ENCODE peak calls at places on chromosome 19, in four cellular contexts. One of them, this sample, is unnamed.

GRCh38 chr19:34188388-34188787 is 16.1 kb downstream of the LSM14A start:
- DNase-seq in Peyer's patch: no peak
- DNase-seq in stomach: no peak
- DNase-seq in heart left ventricle: no peak
- DNase-seq in this sample: no peak

GRCh38 chr19:10604460-10604980 is 17.4 kb upstream of the AP1M2 start:
- DNase-seq in stomach: peak; percentile 35
- DNase-seq in Peyer's patch: no peak
- DNase-seq in heart left ventricle: peak; percentile 37
- DNase-seq in this sample: no peak

GRCh38 chr19:42152285-42152684 is 20.0 kb upstream of the POU2F2 start:
- DNase-seq in stomach: no peak
- DNase-seq in heart left ventricle: no peak
- DNase-seq in Peyer's patch: no peak
- DNase-seq in this sample: no peak

GRCh38 chr19:7427944-7428343 is 60.9 kb downstream of the PEX11G start:
- DNase-seq in heart left ventricle: no peak
- DNase-seq in stomach: no peak
- DNase-seq in Peyer's patch: no peak
- DNase-seq in this sample: no peak

GRCh38 chr19:17337675-17338439 is 504 bp downstream of the GTPBP3 start:
- DNase-seq in stomach: no peak
- DNase-seq in heart left ventricle: no peak
- DNase-seq in Peyer's patch: no peak
- DNase-seq in this sample: no peak

GRCh38 chr19:12745166-12745897 is 6.3 kb upstream of the BEST2 start:
- DNase-seq in Peyer's patch: no peak
- DNase-seq in stomach: no peak
- DNase-seq in heart left ventricle: no peak
- DNase-seq in this sample: no peak

GRCh38 chr19:13160557-13160956 is 10.3 kb downstream of the IER2 start:
- DNase-seq in stomach: no peak
- DNase-seq in Peyer's patch: no peak
- DNase-seq in heart left ventricle: no peak
- DNase-seq in this sample: no peak

GRCh38 chr19:49147923-49148682 is 7.1 kb downstream of the HRC start:
- DNase-seq in stomach: no peak
- DNase-seq in heart left ventricle: peak; percentile 70
- DNase-seq in Peyer's patch: no peak
- DNase-seq in this sample: no peak

GRCh38 chr19:13154911-13155471 is 4.8 kb downstream of the IER2 start:
- DNase-seq in stomach: peak; percentile 92
- DNase-seq in heart left ventricle: peak; percentile 55
- DNase-seq in Peyer's patch: peak; percentile 89
- DNase-seq in this sample: peak; percentile 74

GRCh38 chr19:58569943-58570670 is 3.0 kb downstream of the MZF1 start:
- DNase-seq in Peyer's patch: peak; percentile 39
- DNase-seq in stomach: no peak
- DNase-seq in heart left ventricle: peak; percentile 15
- DNase-seq in this sample: peak; percentile 40

GRCh38 chr19:42323852-42324654 is 1.4 kb upstream of the MEGF8 start:
- DNase-seq in heart left ventricle: no peak
- DNase-seq in stomach: no peak
- DNase-seq in Peyer's patch: no peak
- DNase-seq in this sample: no peak

GRCh38 chr19:55525289-55526101 is 11.4 kb downstream of the SBK2 start:
- DNase-seq in stomach: no peak
- DNase-seq in Peyer's patch: no peak
- DNase-seq in heart left ventricle: no peak
- DNase-seq in this sample: no peak

GRCh38 chr19:41479757-41480191 is 36.8 kb downstream of the ERICH4 start:
- DNase-seq in heart left ventricle: peak; percentile 60
- DNase-seq in Peyer's patch: no peak
- DNase-seq in stomach: no peak
- DNase-seq in this sample: peak; percentile 58

GRCh38 chr19:12784394-12784870 is 6.9 kb upstream of the JUNB start:
- DNase-seq in Peyer's patch: peak; percentile 52
- DNase-seq in heart left ventricle: no peak
- DNase-seq in stomach: no peak
- DNase-seq in this sample: no peak

GRCh38 chr19:46650445-46650844 is 10.5 kb downstream of the DACT3 start:
- DNase-seq in heart left ventricle: no peak
- DNase-seq in stomach: no peak
- DNase-seq in Peyer's patch: no peak
- DNase-seq in this sample: no peak
- H3K27me3 ChIP-seq in heart left ventricle: no peaks in the 10 kb centered on the region
- H3K27me3 ChIP-seq in stomach: peaks cover 33% of the 10 kb centered on the region
- H3K27me3 ChIP-seq in Peyer's patch: peaks cover 5% of the 10 kb centered on the region
- H3K27me3 ChIP-seq in this sample: no peaks in the 10 kb centered on the region

GRCh38 chr19:6060600-6061391 is 49.5 kb downstream of the RFX2 start:
- DNase-seq in heart left ventricle: peak; percentile 6
- DNase-seq in stomach: no peak
- DNase-seq in Peyer's patch: no peak
- DNase-seq in this sample: no peak
- H3K27ac ChIP-seq in heart left ventricle: peak overlapping the region; percentile 76
- H3K27ac ChIP-seq in stomach: peak overlapping the region; percentile 89
- H3K27ac ChIP-seq in Peyer's patch: peak overlapping the region; percentile 69
- H3K27ac ChIP-seq in this sample: no peak overlapping the region

GRCh38 chr19:16197622-16198362 is at the start of gene AP1M1:
- DNase-seq in heart left ventricle: peak; percentile 98
- DNase-seq in Peyer's patch: peak; percentile 98
- DNase-seq in stomach: peak; percentile 98
- DNase-seq in this sample: peak; percentile 97
- TF ChIP-seq POLR2A in heart left ventricle: no peak
- TF ChIP-seq POLR2A in Peyer's patch: peak; percentile 24
- TF ChIP-seq POLR2A in stomach: no peak
- TF ChIP-seq POLR2A in this sample: peak; percentile 71

GRCh38 chr19:589693-590395 is at the start of gene HCN2:
- DNase-seq in stomach: no peak
- DNase-seq in heart left ventricle: no peak
- DNase-seq in Peyer's patch: no peak
- DNase-seq in this sample: no peak

GRCh38 chr19:592101-592500 is 2.4 kb downstream of the HCN2 start:
- DNase-seq in Peyer's patch: no peak
- DNase-seq in stomach: no peak
- DNase-seq in heart left ventricle: no peak
- DNase-seq in this sample: peak; percentile 38

GRCh38 chr19:590750-591098 is 1.0 kb downstream of the HCN2 start:
- DNase-seq in stomach: no peak
- DNase-seq in Peyer's patch: no peak
- DNase-seq in heart left ventricle: no peak
- DNase-seq in this sample: no peak

GRCh38 chr19:590396-590745 is 690 bp downstream of the HCN2 start:
- DNase-seq in stomach: no peak
- DNase-seq in heart left ventricle: no peak
- DNase-seq in Peyer's patch: no peak
- DNase-seq in this sample: no peak

DNA sequence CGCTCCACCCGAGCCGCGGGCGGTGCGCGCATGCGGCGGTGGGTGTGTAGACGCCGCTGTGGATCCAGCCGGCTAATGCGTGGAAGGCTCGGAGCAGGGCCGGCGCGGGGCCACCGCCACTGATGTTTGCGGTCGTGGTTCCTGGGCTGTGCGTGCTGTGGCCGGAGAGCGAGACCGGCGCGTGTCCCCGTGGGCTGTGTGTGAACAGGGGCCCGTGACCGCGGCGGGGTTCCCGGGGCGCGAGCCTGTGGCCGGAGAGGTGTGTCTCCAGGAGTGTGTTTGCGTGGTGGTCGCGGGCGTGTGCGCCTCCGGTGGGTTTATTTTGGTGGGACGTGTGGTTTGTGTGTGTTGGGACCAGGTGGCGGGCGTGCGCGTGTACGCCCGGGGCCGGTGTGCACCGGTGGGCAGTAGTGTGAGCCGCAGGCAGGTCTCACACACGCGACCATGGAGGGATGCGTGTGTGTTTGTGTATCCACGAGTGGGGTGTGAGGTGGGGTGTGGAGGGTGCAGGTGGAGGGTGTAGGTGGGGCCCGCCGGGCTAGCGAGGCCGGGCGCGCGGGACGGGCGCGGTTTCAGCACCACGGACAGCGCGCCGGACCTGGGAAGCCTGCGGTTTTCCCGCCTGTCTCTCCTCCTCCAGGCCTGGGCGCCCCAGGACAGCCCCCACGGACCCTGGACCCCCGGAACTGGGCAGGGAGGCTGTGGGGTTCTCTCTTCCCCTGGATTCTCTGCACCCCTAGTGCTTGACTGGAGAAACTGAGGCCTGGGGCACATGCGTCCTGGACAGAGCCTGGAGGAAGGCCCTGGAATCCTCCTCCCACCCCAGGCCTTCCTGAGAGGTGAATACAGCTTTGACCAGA is 1.6 kb downstream of the HCN2 start:
- DNase-seq in stomach: no peak
- DNase-seq in heart left ventricle: no peak
- DNase-seq in Peyer's patch: no peak
- DNase-seq in this sample: no peak
- H3K27me3 ChIP-seq in stomach: peaks cover 49% of the 10 kb centered on the region
- H3K27me3 ChIP-seq in heart left ventricle: peaks cover 35% of the 10 kb centered on the region
- H3K27me3 ChIP-seq in Peyer's patch: peaks cover 36% of the 10 kb centered on the region
- H3K27me3 ChIP-seq in this sample: no peaks in the 10 kb centered on the region

GRCh38 chr19:47264629-47265028 is 8.3 kb downstream of the CCDC9 start:
- DNase-seq in heart left ventricle: no peak
- DNase-seq in stomach: no peak
- DNase-seq in Peyer's patch: no peak
- DNase-seq in this sample: no peak
- H3K27ac ChIP-seq in heart left ventricle: no peak overlapping the region
- H3K27ac ChIP-seq in stomach: no peak overlapping the region
- H3K27ac ChIP-seq in Peyer's patch: no peak overlapping the region
- H3K27ac ChIP-seq in this sample: no peak overlapping the region

GRCh38 chr19:2478756-2479555 is 3.0 kb downstream of the GADD45B start:
- DNase-seq in heart left ventricle: peak; percentile 84
- DNase-seq in Peyer's patch: peak; percentile 76
- DNase-seq in stomach: peak; percentile 88
- DNase-seq in this sample: peak; percentile 90
- TF ChIP-seq POLR2A in heart left ventricle: no peak
- TF ChIP-seq POLR2A in Peyer's patch: peak; percentile 33
- TF ChIP-seq POLR2A in stomach: no peak
- TF ChIP-seq POLR2A in this sample: peak; percentile 88

DNA sequence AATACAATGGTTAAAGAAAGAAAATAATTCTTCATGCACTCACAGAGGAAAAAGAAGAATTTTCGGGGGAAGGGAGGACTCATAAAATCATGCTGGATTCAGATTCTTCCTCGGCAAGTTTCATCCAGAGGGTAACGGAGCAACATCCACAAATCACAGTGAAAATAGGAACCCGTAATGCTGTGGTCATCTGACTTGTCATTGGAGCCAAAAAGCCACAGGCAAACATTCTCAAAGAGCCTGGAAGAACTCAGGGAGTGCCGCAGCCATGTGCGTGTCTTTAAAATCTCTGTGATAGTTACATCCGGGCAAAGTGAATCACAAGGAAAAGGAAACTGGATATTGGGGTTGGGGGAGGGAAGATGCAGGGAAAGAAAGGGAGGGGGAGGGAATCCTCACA is 33.0 kb upstream of the VSTM2B start:
- DNase-seq in Peyer's patch: no peak
- DNase-seq in heart left ventricle: no peak
- DNase-seq in stomach: no peak
- DNase-seq in this sample: no peak
- H3K27me3 ChIP-seq in Peyer's patch: no peaks in the 10 kb centered on the region
- H3K27me3 ChIP-seq in heart left ventricle: no peaks in the 10 kb centered on the region
- H3K27me3 ChIP-seq in stomach: peaks cover 3% of the 10 kb centered on the region
- H3K27me3 ChIP-seq in this sample: no peaks in the 10 kb centered on the region

This sample was measured in right lobe of liver.